ENCODE peak calls at places on chromosomes 6 and 20, in four cellular contexts. E is IMR-90, Y is astrocyte of the cerebellum, Z is right atrium auricular region. P is an unnamed sample.

GRCh38 chr6:113148576-113148975 is 708.6 kb upstream of the MARCKS start:
- DNase-seq in E (peak), Y (no peak), Z (no peak), P (no peak)

GRCh38 chr6:5181494-5182287 is 79.1 kb downstream of the LYRM4 start:
- DNase-seq in E (no peak), Y (no peak), Z (no peak), P (no peak)

GRCh38 chr6:121849477-121849876 is 414.0 kb downstream of the GJA1 start:
- DNase-seq in E (peak), Y (peak), Z (peak), P (peak)

GRCh38 chr20:10308652-10309051 is 90.0 kb downstream of the SNAP25 start:
- DNase-seq in E (no peak), Y (no peak), Z (no peak), P (no peak)

GRCh38 chr6:170471458-170471857 is 81.6 kb downstream of the PSMB1 start:
- DNase-seq in E (no peak), Y (no peak), Z (no peak), P (no peak)

GRCh38 chr20:19073584-19074198 is 138.8 kb upstream of the SLC24A3 start:
- DNase-seq in E (no peak), Y (no peak), Z (no peak), P (no peak)

GRCh38 chr6:134826889-134827737 is 122.8 kb downstream of the ALDH8A1 start:
- DNase-seq in E (peak), Y (peak), Z (peak), P (no peak)

GRCh38 chr6:74749211-74750142 is 456.4 kb downstream of the COL12A1 start:
- DNase-seq in E (no peak), Y (no peak), Z (no peak), P (peak)

GRCh38 chr6:2245954-2246863 is 804 bp upstream of the GMDS start:
- DNase-seq in E (peak), Y (no peak), Z (peak), P (no peak)

GRCh38 chr6:109961666-109962065 is 16.4 kb upstream of the GPR6 start:
- DNase-seq in E (no peak), Y (no peak), Z (no peak), P (no peak)

GRCh38 chr20:38730989-38731737 is 6.9 kb downstream of the SLC32A1 start:
- DNase-seq in E (peak), Y (no peak), Z (no peak), P (peak)

GRCh38 chr20:38729767-38730166 is 5.5 kb downstream of the SLC32A1 start:
- DNase-seq in E (no peak), Y (no peak), Z (no peak), P (no peak)

GRCh38 chr20:38732981-38733380 is 8.7 kb downstream of the SLC32A1 start:
- DNase-seq in E (no peak), Y (no peak), Z (no peak), P (no peak)

GRCh38 chr20:38730167-38730988 is 6.1 kb downstream of the SLC32A1 start:
- DNase-seq in E (no peak), Y (no peak), Z (no peak), P (no peak)

GRCh38 chr20:38731738-38732113 is 7.4 kb downstream of the SLC32A1 start:
- DNase-seq in E (no peak), Y (no peak), Z (no peak), P (no peak)
- TF ChIP-seq CTCF in E (no peak), Y (no peak), Z (no peak), P (peak)

DNA sequence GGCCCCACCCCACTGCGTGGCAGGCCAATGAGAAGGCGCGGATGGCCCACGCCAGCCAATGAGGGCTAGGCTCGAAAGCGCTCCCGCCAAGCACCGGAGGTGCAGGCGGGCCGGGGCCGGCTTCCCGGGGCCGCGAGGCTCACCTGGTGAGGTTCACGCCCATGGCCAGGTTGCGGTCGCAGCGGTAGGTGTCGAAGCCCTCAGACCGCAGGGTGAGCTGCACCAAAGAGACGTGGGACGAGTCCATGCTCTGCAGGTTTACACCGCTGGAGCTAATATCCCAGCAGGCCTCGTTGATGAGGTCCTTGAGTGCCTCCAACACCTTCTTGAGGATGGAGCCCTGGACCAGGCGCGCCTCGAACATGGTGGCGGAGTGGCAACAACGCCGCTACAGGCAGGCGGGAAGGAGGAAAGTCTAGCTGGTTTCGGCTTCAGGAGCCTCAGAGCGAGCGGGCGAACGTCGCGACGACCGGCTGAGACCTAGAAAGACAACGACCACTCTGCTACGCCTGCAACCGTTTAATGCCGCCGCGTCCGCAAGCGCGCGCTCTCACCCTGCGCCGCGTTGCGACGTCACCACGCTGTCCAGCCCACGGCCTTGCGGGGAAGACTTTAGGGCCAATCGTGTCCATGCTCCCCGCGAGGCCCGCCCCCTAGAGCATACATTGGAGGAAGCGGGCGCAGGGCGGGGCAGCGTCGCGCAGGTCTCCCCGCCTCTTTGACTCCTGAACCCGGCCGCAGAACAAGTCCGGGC is at the start of gene PCNA:
- DNase-seq in E (peak), Y (peak), Z (peak), P (peak)
- TF ChIP-seq CTCF in E (no peak), Y (no peak), Z (no peak), P (no peak)

GRCh38 chr6:166770216-166771116 is 143.4 kb upstream of the RPS6KA2 start:
- DNase-seq in E (peak), Y (no peak), Z (peak), P (no peak)
- TF ChIP-seq CTCF in E (peak), Y (peak), Z (no peak), P (peak)

GRCh38 chr6:27611451-27611850 is 138.5 kb upstream of the ZNF184 start:
- DNase-seq in E (no peak), Y (no peak), Z (no peak), P (no peak)

GRCh38 chr6:27605401-27606342 is 132.8 kb upstream of the ZNF184 start:
- DNase-seq in E (peak), Y (peak), Z (no peak), P (no peak)

GRCh38 chr6:27604986-27605385 is 132.1 kb upstream of the ZNF184 start:
- DNase-seq in E (no peak), Y (no peak), Z (no peak), P (no peak)

GRCh38 chr6:27608916-27609883 is 136.3 kb upstream of the ZNF184 start:
- DNase-seq in E (peak), Y (no peak), Z (no peak), P (no peak)
- TF ChIP-seq CTCF in E (peak), Y (peak), Z (no peak), P (no peak)

DNA sequence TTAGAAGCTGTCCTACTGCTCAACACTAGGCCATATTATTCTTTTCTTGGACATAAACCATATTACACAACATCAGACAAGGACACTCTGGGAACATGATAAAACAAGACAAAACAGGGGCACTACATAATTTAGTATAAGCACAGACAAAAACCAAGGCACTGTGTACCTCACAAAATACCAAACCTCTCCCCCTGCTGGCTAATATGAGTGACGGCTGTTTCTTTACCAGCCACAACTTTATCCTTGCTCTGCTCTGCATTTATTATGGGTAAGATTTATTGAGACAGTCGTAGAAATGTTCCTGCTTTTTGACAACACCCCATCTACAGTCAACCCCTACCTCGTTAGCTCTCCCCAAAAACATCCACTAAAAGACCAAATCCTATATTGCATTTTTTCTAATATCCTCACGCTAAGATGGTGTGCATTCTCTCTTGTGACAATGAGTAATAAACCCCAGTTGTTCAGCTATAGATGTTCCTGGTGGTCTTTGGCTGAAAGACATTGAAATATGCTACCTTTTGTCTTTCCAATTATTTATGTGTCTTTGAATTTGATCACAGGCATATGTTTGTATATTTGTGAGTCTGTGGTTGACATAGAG is 23.8 kb upstream of the POLR1H start:
- DNase-seq in E (peak), Y (no peak), Z (no peak), P (no peak)
- TF ChIP-seq CTCF in E (peak), Y (peak), Z (no peak), P (peak)

DNA sequence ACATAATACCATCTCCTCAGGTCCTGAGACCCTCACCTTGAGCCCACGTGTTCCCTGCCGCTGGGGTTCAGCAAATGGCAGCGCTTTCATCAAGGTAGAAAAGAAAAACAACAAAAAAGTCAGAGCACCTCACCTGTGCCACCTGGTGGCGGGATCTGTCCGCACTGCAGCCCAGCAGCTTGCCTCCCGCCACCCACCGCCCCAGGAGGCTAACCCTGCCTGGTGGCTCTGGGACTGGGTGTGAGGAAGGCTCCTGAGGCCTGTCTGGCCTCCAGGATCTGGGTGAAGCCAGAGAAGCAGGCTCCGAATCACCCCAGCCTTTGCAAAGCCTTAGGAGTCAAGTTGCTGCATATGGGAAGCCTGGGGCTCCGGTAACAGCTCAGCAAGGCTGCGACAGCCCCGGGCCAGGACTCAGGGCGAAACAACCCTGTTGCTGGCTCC is 270.8 kb downstream of the BMP7 start:
- DNase-seq in E (no peak), Y (no peak), Z (no peak), P (peak)
- TF ChIP-seq CTCF in E (peak), Y (peak), Z (no peak), P (peak)

DNA sequence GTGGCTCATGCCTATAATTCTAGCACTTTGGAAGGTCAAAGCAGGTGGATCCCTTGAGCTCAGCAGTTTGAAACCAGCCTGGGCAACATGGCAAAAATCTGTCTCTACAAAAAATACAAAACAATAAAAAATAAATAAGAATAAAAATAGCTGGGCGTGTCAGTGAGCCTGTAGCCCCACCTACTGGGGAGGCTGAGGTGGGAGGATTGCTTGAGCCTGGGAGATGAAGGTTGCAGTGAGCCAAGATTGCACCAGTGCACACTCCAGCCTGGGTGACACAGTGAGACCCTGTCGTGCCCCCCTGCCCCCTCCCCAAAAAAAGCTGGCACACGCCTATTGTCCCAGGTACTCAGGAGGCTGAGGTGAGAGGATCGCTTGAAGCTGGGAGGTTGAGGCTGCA is 35.1 kb upstream of the SRPK1 start:
- DNase-seq in E (no peak), Y (no peak), Z (no peak), P (no peak)
- TF ChIP-seq CTCF in E (peak), Y (peak), Z (no peak), P (no peak)

DNA sequence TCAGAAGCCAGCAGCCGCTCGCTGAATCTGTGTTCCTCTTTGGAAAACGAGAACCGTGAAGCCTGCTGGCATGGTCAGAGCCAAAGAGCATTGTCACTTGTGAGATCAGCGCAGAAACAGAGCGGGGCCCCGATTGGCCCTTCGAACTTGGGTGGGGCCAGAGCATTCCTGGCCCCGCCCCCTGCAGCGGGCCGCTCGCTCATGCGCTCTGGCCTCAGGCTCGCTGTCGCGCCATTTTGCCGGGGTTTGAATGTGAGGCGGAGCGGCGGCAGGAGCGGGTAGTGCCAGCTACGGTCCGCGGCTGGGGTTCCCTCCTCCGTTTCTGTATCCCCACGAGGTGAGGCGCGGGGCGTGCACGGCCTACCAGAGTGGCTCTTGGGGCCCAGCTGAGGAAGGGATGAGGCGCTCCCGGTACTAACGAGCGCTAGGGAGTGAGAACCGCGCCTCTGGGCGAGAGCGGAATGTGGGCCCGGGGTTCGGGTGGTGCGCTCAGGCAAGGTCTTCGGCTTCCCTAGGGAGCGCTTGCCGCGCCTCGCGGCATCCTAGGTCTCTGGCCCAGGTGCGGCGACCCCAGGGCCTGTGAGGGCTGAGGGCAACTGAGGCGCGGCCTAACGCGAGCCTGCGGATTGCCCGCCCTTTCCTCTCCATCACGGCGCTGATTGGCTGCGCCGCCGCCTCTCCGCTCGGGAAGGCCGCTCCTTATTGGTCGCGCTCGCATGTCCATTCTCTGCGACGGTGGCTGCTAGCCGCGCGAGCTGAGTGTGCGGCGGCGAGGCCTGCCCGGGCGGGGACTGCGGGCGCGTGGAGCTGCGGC is at the start of gene CSE1L:
- DNase-seq in E (peak), Y (peak), Z (peak), P (peak)
- TF ChIP-seq CTCF in E (no peak), Y (no peak), Z (no peak), P (no peak)